ENCODE peak calls at places on chromosomes 12 and 14, in six cellular contexts. D is T-helper 2 cell; U is NCI-H774; R is activated T-helper 1 cell treated with anti-CD3 and anti-CD28 coated beads, Interleukin-2, amount 50 U/mL, for 16 hours; Z is stimulated activated CD4-positive, alpha-beta T cell treated with anti-CD3 and anti-CD28 coated beads, Interleukin-1b, Interleukin-23, amount 100 ng/mL, for 24 hours; O is GM12891. T is an unnamed sample.

GRCh38 chr14:70955543-70956480 is 48.6 kb downstream of the PCNX1 start:
- DNase-seq in D (peak; percentile 43), U (no peak), R (no peak), Z (no peak), O (no peak), T (no peak)

GRCh38 chr14:34331728-34332623 is 130.1 kb downstream of the SPTSSA start:
- DNase-seq in D (peak; percentile 0), U (peak; percentile 63), R (peak; percentile 24), Z (peak; percentile 52), O (no peak), T (peak; percentile 5)

GRCh38 chr12:49133014-49133413 is 1.8 kb upstream of the TUBA1B start:
- DNase-seq in D (no peak), U (no peak), R (no peak), Z (no peak), O (no peak), T (no peak)

GRCh38 chr12:122265931-122266771 is at the start of gene VPS33A:
- DNase-seq in D (peak; percentile 85), U (peak; percentile 98), R (peak; percentile 92), Z (peak; percentile 94), O (peak; percentile 88), T (peak; percentile 83)

GRCh38 chr14:34665785-34666425 is 36.0 kb upstream of the SNX6 start:
- DNase-seq in D (no peak), U (no peak), R (no peak), Z (no peak), O (no peak), T (no peak)

GRCh38 chr12:70069221-70069811 is 173.9 kb upstream of the CNOT2 start:
- DNase-seq in D (no peak), U (no peak), R (no peak), Z (no peak), O (no peak), T (no peak)

GRCh38 chr12:54217774-54218221 is 29.0 kb upstream of the SMUG1 start:
- DNase-seq in D (no peak), U (peak; percentile 9), R (no peak), Z (no peak), O (peak; percentile 41), T (no peak)

GRCh38 chr12:64160718-64161060 is 61.4 kb downstream of the KICS2 start:
- DNase-seq in D (no peak), U (no peak), R (no peak), Z (no peak), O (no peak), T (no peak)

GRCh38 chr12:5965950-5966383 is 20.9 kb upstream of the ANO2 start:
- DNase-seq in D (no peak), U (peak; percentile 6), R (no peak), Z (peak; percentile 18), O (peak; percentile 58), T (no peak)

GRCh38 chr14:54489731-54490447 is 1.1 kb upstream of the GMFB start:
- DNase-seq in D (no peak), U (no peak), R (no peak), Z (no peak), O (no peak), T (no peak)

GRCh38 chr12:106942775-106943174 is 12.9 kb upstream of the TMEM263 start:
- DNase-seq in D (no peak), U (no peak), R (no peak), Z (no peak), O (no peak), T (no peak)

GRCh38 chr12:87413784-87414183 is 615.4 kb downstream of the C12orf50 start:
- DNase-seq in D (no peak), U (no peak), R (no peak), Z (no peak), O (no peak), T (no peak)

GRCh38 chr12:49885118-49885517 is 18.6 kb downstream of the FAIM2 start:
- DNase-seq in D (no peak), U (no peak), R (no peak), Z (no peak), O (no peak), T (no peak)

GRCh38 chr14:80313806-80314205 is 102.5 kb upstream of the DIO2 start:
- DNase-seq in D (no peak), U (no peak), R (no peak), Z (no peak), O (no peak), T (no peak)

GRCh38 chr14:86221755-86222154 is 691.8 kb downstream of the FLRT2 start:
- DNase-seq in D (no peak), U (no peak), R (no peak), Z (no peak), O (no peak), T (no peak)

GRCh38 chr12:86173044-86173443 is 83.1 kb downstream of the MGAT4C start:
- DNase-seq in D (no peak), U (no peak), R (no peak), Z (no peak), O (no peak), T (no peak)

GRCh38 chr14:29089849-29090248 is 323.3 kb downstream of the FOXG1 start:
- DNase-seq in D (no peak), U (no peak), R (no peak), Z (no peak), O (no peak), T (no peak)

GRCh38 chr12:45731376-45731775 is 1.9 kb downstream of the ARID2 start:
- DNase-seq in D (no peak), U (no peak), R (no peak), Z (no peak), O (no peak), T (no peak)

GRCh38 chr12:52037248-52037861 is 13.9 kb upstream of the NR4A1 start:
- DNase-seq in D (no peak), U (no peak), R (no peak), Z (no peak), O (no peak), T (no peak)

GRCh38 chr12:109445224-109445623 is 31.9 kb downstream of the KCTD10 start:
- DNase-seq in D (no peak), U (no peak), R (no peak), Z (no peak), O (no peak), T (no peak)

GRCh38 chr12:128672428-128672827 is 151.3 kb downstream of the SLC15A4 start:
- DNase-seq in D (no peak), U (no peak), R (no peak), Z (no peak), O (no peak), T (no peak)

GRCh38 chr14:58272589-58273372 is 25.6 kb upstream of the ARID4A start:
- DNase-seq in D (no peak), U (no peak), R (no peak), Z (no peak), O (no peak), T (no peak)

GRCh38 chr12:68939500-68939899 is 6.5 kb upstream of the CPM start:
- DNase-seq in D (no peak), U (no peak), R (no peak), Z (no peak), O (no peak), T (no peak)

GRCh38 chr12:109455706-109456105 is 21.4 kb downstream of the KCTD10 start:
- DNase-seq in D (no peak), U (no peak), R (no peak), Z (no peak), O (no peak), T (no peak)

GRCh38 chr12:13183621-13184020 is 12.9 kb upstream of the EMP1 start:
- DNase-seq in D (no peak), U (no peak), R (no peak), Z (no peak), O (no peak), T (no peak)